ENCODE peak calls at places on chromosomes 3 and 15, in six cellular contexts. One of them, this sample, is unnamed.

GRCh38 chr15:39131605-39132004 is 449.3 kb upstream of the THBS1 start:
- DNase-seq in stimulated activated CD4-positive, alpha-beta T cell treated with anti-CD3 and anti-CD28 coated beads, Interleukin-2, amount 100 ng/mL, for 24 hours: no peak
- DNase-seq in hippocampal formation: no peak
- DNase-seq in Right ventricle myocardium inferior: no peak
- DNase-seq in amniotic stem cell: no peak
- DNase-seq in T-helper 9 cell: no peak
- DNase-seq in this sample: no peak

GRCh38 chr3:40387001-40387894 is at the start of gene ENTPD3:
- DNase-seq in amniotic stem cell: no peak
- DNase-seq in Right ventricle myocardium inferior: no peak
- DNase-seq in stimulated activated CD4-positive, alpha-beta T cell treated with anti-CD3 and anti-CD28 coated beads, Interleukin-2, amount 100 ng/mL, for 24 hours: peak; percentile 55
- DNase-seq in T-helper 9 cell: peak; percentile 10
- DNase-seq in hippocampal formation: no peak
- DNase-seq in this sample: no peak

GRCh38 chr3:9934235-9934621 is 594 bp downstream of the CRELD1 start:
- DNase-seq in stimulated activated CD4-positive, alpha-beta T cell treated with anti-CD3 and anti-CD28 coated beads, Interleukin-2, amount 100 ng/mL, for 24 hours: no peak
- DNase-seq in T-helper 9 cell: peak; percentile 21
- DNase-seq in hippocampal formation: no peak
- DNase-seq in amniotic stem cell: no peak
- DNase-seq in Right ventricle myocardium inferior: no peak
- DNase-seq in this sample: no peak

GRCh38 chr15:62254137-62254934 is 89.3 kb upstream of the C2CD4B start:
- DNase-seq in T-helper 9 cell: peak; percentile 55
- DNase-seq in hippocampal formation: no peak
- DNase-seq in stimulated activated CD4-positive, alpha-beta T cell treated with anti-CD3 and anti-CD28 coated beads, Interleukin-2, amount 100 ng/mL, for 24 hours: peak; percentile 83
- DNase-seq in Right ventricle myocardium inferior: peak; percentile 79
- DNase-seq in amniotic stem cell: peak; percentile 14
- DNase-seq in this sample: peak; percentile 30

GRCh38 chr3:52153389-52154096 is 680 bp downstream of the POC1A start:
- DNase-seq in hippocampal formation: no peak
- DNase-seq in Right ventricle myocardium inferior: no peak
- DNase-seq in amniotic stem cell: no peak
- DNase-seq in stimulated activated CD4-positive, alpha-beta T cell treated with anti-CD3 and anti-CD28 coated beads, Interleukin-2, amount 100 ng/mL, for 24 hours: peak; percentile 20
- DNase-seq in T-helper 9 cell: no peak
- DNase-seq in this sample: peak; percentile 56

GRCh38 chr3:52253314-52254260 is 8.0 kb downstream of the PPM1M start:
- DNase-seq in Right ventricle myocardium inferior: no peak
- DNase-seq in hippocampal formation: peak; percentile 57
- DNase-seq in amniotic stem cell: no peak
- DNase-seq in stimulated activated CD4-positive, alpha-beta T cell treated with anti-CD3 and anti-CD28 coated beads, Interleukin-2, amount 100 ng/mL, for 24 hours: peak; percentile 80
- DNase-seq in T-helper 9 cell: peak; percentile 71
- DNase-seq in this sample: no peak

GRCh38 chr3:150786791-150787190 is 23.8 kb upstream of the SIAH2 start:
- DNase-seq in hippocampal formation: no peak
- DNase-seq in amniotic stem cell: no peak
- DNase-seq in T-helper 9 cell: no peak
- DNase-seq in stimulated activated CD4-positive, alpha-beta T cell treated with anti-CD3 and anti-CD28 coated beads, Interleukin-2, amount 100 ng/mL, for 24 hours: peak; percentile 43
- DNase-seq in Right ventricle myocardium inferior: no peak
- DNase-seq in this sample: no peak

GRCh38 chr3:24583004-24583403 is 88.4 kb upstream of the THRB start:
- DNase-seq in amniotic stem cell: no peak
- DNase-seq in T-helper 9 cell: no peak
- DNase-seq in Right ventricle myocardium inferior: no peak
- DNase-seq in hippocampal formation: peak; percentile 2
- DNase-seq in stimulated activated CD4-positive, alpha-beta T cell treated with anti-CD3 and anti-CD28 coated beads, Interleukin-2, amount 100 ng/mL, for 24 hours: no peak
- DNase-seq in this sample: no peak

GRCh38 chr3:101077361-101078011 is 84.3 kb upstream of the ABI3BP start:
- DNase-seq in Right ventricle myocardium inferior: no peak
- DNase-seq in T-helper 9 cell: no peak
- DNase-seq in hippocampal formation: peak; percentile 25
- DNase-seq in stimulated activated CD4-positive, alpha-beta T cell treated with anti-CD3 and anti-CD28 coated beads, Interleukin-2, amount 100 ng/mL, for 24 hours: no peak
- DNase-seq in amniotic stem cell: no peak
- DNase-seq in this sample: no peak

GRCh38 chr15:83697716-83698115 is 43.8 kb downstream of the ADAMTSL3 start:
- DNase-seq in T-helper 9 cell: no peak
- DNase-seq in amniotic stem cell: no peak
- DNase-seq in stimulated activated CD4-positive, alpha-beta T cell treated with anti-CD3 and anti-CD28 coated beads, Interleukin-2, amount 100 ng/mL, for 24 hours: no peak
- DNase-seq in Right ventricle myocardium inferior: no peak
- DNase-seq in hippocampal formation: no peak
- DNase-seq in this sample: no peak

GRCh38 chr3:27713066-27713400 is 9.1 kb downstream of the EOMES start:
- DNase-seq in stimulated activated CD4-positive, alpha-beta T cell treated with anti-CD3 and anti-CD28 coated beads, Interleukin-2, amount 100 ng/mL, for 24 hours: no peak
- DNase-seq in T-helper 9 cell: no peak
- DNase-seq in Right ventricle myocardium inferior: no peak
- DNase-seq in amniotic stem cell: no peak
- DNase-seq in hippocampal formation: no peak
- DNase-seq in this sample: no peak

GRCh38 chr3:140092883-140093536 is 158.0 kb downstream of the CLSTN2 start:
- DNase-seq in hippocampal formation: no peak
- DNase-seq in amniotic stem cell: no peak
- DNase-seq in stimulated activated CD4-positive, alpha-beta T cell treated with anti-CD3 and anti-CD28 coated beads, Interleukin-2, amount 100 ng/mL, for 24 hours: no peak
- DNase-seq in T-helper 9 cell: no peak
- DNase-seq in Right ventricle myocardium inferior: no peak
- DNase-seq in this sample: no peak

GRCh38 chr15:54789377-54789776 is 407.4 kb downstream of the RSL24D1 start:
- DNase-seq in stimulated activated CD4-positive, alpha-beta T cell treated with anti-CD3 and anti-CD28 coated beads, Interleukin-2, amount 100 ng/mL, for 24 hours: no peak
- DNase-seq in T-helper 9 cell: no peak
- DNase-seq in Right ventricle myocardium inferior: no peak
- DNase-seq in amniotic stem cell: no peak
- DNase-seq in hippocampal formation: no peak
- DNase-seq in this sample: no peak

GRCh38 chr3:182364323-182364722 is 429.0 kb upstream of the ATP11B start:
- DNase-seq in hippocampal formation: peak; percentile 78
- DNase-seq in Right ventricle myocardium inferior: no peak
- DNase-seq in T-helper 9 cell: no peak
- DNase-seq in stimulated activated CD4-positive, alpha-beta T cell treated with anti-CD3 and anti-CD28 coated beads, Interleukin-2, amount 100 ng/mL, for 24 hours: no peak
- DNase-seq in amniotic stem cell: no peak
- DNase-seq in this sample: no peak

This sample was measured in H54.